ENCODE peak calls at places on chromosomes 5 and 9, in eight cellular contexts. T is breast epithelium, I is cardiac fibroblast, O is pancreas, E is astrocyte of the spinal cord, H is kidney epithelial cell, S is bronchial epithelial cell, U is HepG2. X is an unnamed sample.

GRCh38 chr9:8576741-8577140 is 777.2 kb upstream of the DMAC1 start:
- DNase-seq in T (no peak), I (no peak), O (no peak), E (no peak), H (no peak), S (no peak), U (no peak), X (no peak)

GRCh38 chr5:40551706-40552557 is 127.8 kb upstream of the PTGER4 start:
- DNase-seq in T (no peak), I (peak; percentile 98), O (no peak), E (peak; percentile 97), H (peak; percentile 90), S (peak; percentile 95), U (peak; percentile 15), X (peak; percentile 94)

GRCh38 chr9:119811030-119811429 is 441.8 kb upstream of the BRINP1 start:
- DNase-seq in T (no peak), I (peak; percentile 2), O (no peak), E (peak; percentile 39), H (peak; percentile 39), S (no peak), U (no peak), X (no peak)

GRCh38 chr5:133526368-133526767 is 86.0 kb downstream of the FSTL4 start:
- DNase-seq in T (no peak), I (no peak), O (no peak), E (no peak), H (no peak), S (no peak), U (no peak), X (no peak)

GRCh38 chr5:135535420-135535819 is 344 bp downstream of the NEUROG1 start:
- DNase-seq in T (no peak), I (peak; percentile 6), O (no peak), E (no peak), H (no peak), S (no peak), U (no peak), X (no peak)

GRCh38 chr5:132437604-132438275 is 52.8 kb downstream of the IRF1 start:
- DNase-seq in T (peak; percentile 49), I (peak; percentile 94), O (no peak), E (peak; percentile 93), H (peak; percentile 56), S (no peak), U (no peak), X (peak; percentile 89)

GRCh38 chr9:91676042-91676441 is 252.4 kb upstream of the NFIL3 start:
- DNase-seq in T (no peak), I (no peak), O (no peak), E (no peak), H (no peak), S (no peak), U (peak; percentile 15), X (no peak)

GRCh38 chr5:91074615-91075014 is 308.5 kb downstream of the ARRDC3 start:
- DNase-seq in T (no peak), I (peak; percentile 97), O (no peak), E (peak; percentile 73), H (peak; percentile 92), S (peak; percentile 63), U (peak; percentile 5), X (peak; percentile 89)

GRCh38 chr5:118863345-118863744 is 125.0 kb downstream of the DTWD2 start:
- DNase-seq in T (no peak), I (peak; percentile 34), O (no peak), E (peak; percentile 6), H (no peak), S (peak; percentile 88), U (no peak), X (no peak)

GRCh38 chr5:96088676-96089075 is 127.0 kb upstream of the ELL2 start:
- DNase-seq in T (no peak), I (no peak), O (no peak), E (no peak), H (no peak), S (no peak), U (no peak), X (no peak)

GRCh38 chr5:132608107-132608506 is 49.9 kb upstream of the IL13 start:
- DNase-seq in T (no peak), I (no peak), O (no peak), E (no peak), H (no peak), S (no peak), U (no peak), X (no peak)

GRCh38 chr9:122213102-122213588 is 15.6 kb downstream of the LHX6 start:
- DNase-seq in T (no peak), I (no peak), O (no peak), E (no peak), H (no peak), S (no peak), U (no peak), X (no peak)

GRCh38 chr5:115842089-115842881 is 550 bp downstream of the AP3S1 start:
- DNase-seq in T (no peak), I (no peak), O (no peak), E (peak; percentile 20), H (no peak), S (no peak), U (peak; percentile 65), X (peak; percentile 63)

GRCh38 chr9:33289501-33289900 is 815 bp upstream of the NFX1 start:
- DNase-seq in T (peak; percentile 33), I (peak; percentile 9), O (peak; percentile 27), E (peak; percentile 9), H (no peak), S (no peak), U (no peak), X (peak; percentile 11)

GRCh38 chr9:35993976-35994720 is 36.2 kb upstream of the OR2S2 start:
- DNase-seq in T (no peak), I (no peak), O (no peak), E (no peak), H (no peak), S (no peak), U (no peak), X (no peak)

GRCh38 chr5:179254638-179255271 is 90.5 kb downstream of the ADAMTS2 start:
- DNase-seq in T (no peak), I (no peak), O (no peak), E (no peak), H (no peak), S (no peak), U (no peak), X (no peak)

GRCh38 chr5:8429778-8430758 is 561.1 kb downstream of the MTRR start:
- DNase-seq in T (no peak), I (no peak), O (no peak), E (no peak), H (no peak), S (no peak), U (no peak), X (no peak)

GRCh38 chr9:117763314-117763713 is 59.1 kb downstream of the TLR4 start:
- DNase-seq in T (no peak), I (peak; percentile 63), O (no peak), E (peak; percentile 33), H (peak; percentile 25), S (peak; percentile 39), U (no peak), X (peak; percentile 29)

GRCh38 chr5:177378884-177379883 is 5.0 kb upstream of the SLC34A1 start:
- DNase-seq in T (no peak), I (peak; percentile 87), O (no peak), E (peak; percentile 85), H (peak; percentile 59), S (peak; percentile 93), U (peak; percentile 94), X (peak; percentile 70)

GRCh38 chr5:142661143-142661542 is 24.7 kb downstream of the FGF1 start:
- DNase-seq in T (no peak), I (no peak), O (no peak), E (no peak), H (no peak), S (no peak), U (no peak), X (no peak)

GRCh38 chr9:4137755-4138154 is 162.1 kb downstream of the GLIS3 start:
- DNase-seq in T (no peak), I (peak; percentile 92), O (no peak), E (peak; percentile 58), H (no peak), S (peak; percentile 91), U (no peak), X (peak; percentile 41)

GRCh38 chr9:84404095-84404686 is 63.6 kb upstream of the SLC28A3 start:
- DNase-seq in T (no peak), I (no peak), O (no peak), E (no peak), H (no peak), S (peak; percentile 12), U (peak; percentile 5), X (no peak)

GRCh38 chr9:119091074-119091473 is 278.2 kb downstream of the BRINP1 start:
- DNase-seq in T (no peak), I (no peak), O (no peak), E (no peak), H (no peak), S (no peak), U (no peak), X (no peak)

GRCh38 chr5:109805472-109805871 is 115.7 kb downstream of the MAN2A1 start:
- DNase-seq in T (no peak), I (peak; percentile 28), O (no peak), E (no peak), H (no peak), S (no peak), U (no peak), X (no peak)

DNA sequence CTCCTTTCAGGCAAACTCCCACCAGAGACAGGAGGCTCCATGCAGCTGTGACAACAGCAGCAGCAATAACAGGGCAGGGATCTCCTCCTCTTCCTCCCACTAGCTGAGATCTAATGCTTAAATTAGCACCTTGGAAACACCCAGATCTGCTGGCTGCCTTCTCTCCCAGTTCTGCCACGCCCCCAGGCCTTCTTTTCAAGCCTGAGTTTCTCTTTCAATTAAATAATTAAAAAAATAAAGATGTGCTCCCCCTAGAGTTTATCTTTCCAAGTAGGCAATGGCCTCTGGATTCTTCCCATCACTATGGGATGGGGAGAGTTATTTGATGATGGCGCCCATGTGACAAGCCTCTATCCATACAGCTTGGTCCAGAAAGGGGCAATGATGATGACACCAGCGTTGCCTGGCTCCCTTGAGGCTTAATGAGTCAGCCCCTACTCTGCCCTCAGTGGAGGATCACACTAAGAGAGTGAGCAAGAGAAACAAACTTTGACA is 3.8 kb downstream of the FAM219A start:
- DNase-seq in T (no peak), I (peak; percentile 86), O (no peak), E (peak; percentile 29), H (no peak), S (peak; percentile 82), U (no peak), X (peak; percentile 46)
- TF ChIP-seq CTCF in T (no peak), I (peak; percentile 16), O (no peak), E (no peak), H (no peak), S (no peak), U (no peak), X (peak; percentile 15)

GRCh38 chr9:80797841-80798688 is 891.3 kb downstream of the TLE1 start:
- DNase-seq in T (no peak), I (no peak), O (no peak), E (peak; percentile 77), H (no peak), S (no peak), U (no peak), X (no peak)
- H3K4me3 ChIP-seq in T (no peak overlapping the region), I (no peak overlapping the region), O (no peak overlapping the region), E (no peak overlapping the region), H (no peak overlapping the region), S (no peak overlapping the region), U (no peak overlapping the region), X (no peak overlapping the region)

GRCh38 chr5:1666812-1667588 is 132.6 kb downstream of the MRPL36 start:
- DNase-seq in T (peak; percentile 21), I (no peak), O (peak; percentile 77), E (no peak), H (no peak), S (no peak), U (no peak), X (peak; percentile 6)
- TF ChIP-seq CTCF in T (no peak), I (peak; percentile 19), O (no peak), E (peak; percentile 32), H (peak; percentile 33), S (peak; percentile 35), U (peak; percentile 75), X (peak; percentile 13)

GRCh38 chr9:19162026-19162366 is 34.7 kb upstream of the PLIN2 start:
- DNase-seq in T (no peak), I (no peak), O (no peak), E (no peak), H (no peak), S (no peak), U (no peak), X (no peak)
- H3K4me3 ChIP-seq in T (no peak overlapping the region), I (no peak overlapping the region), O (no peak overlapping the region), E (no peak overlapping the region), H (no peak overlapping the region), S (no peak overlapping the region), U (no peak overlapping the region), X (no peak overlapping the region)

X was measured in fibroblast of pulmonary artery.